ENCODE peak calls at places on chromosomes 7 and 10, in nine cellular contexts. One of them, this sample, is unnamed.

GRCh38 chr7:92794846-92795245 is 41.5 kb downstream of the CDK6 start:
- DNase-seq in stimulated activated naive CD8-positive, alpha-beta T cell treated with anti-CD3 and anti-CD28 coated beads, Interleukin-15, amount 100 ng/mL, for 72 hours: no peak
- DNase-seq in occipital lobe: no peak
- DNase-seq in caudate nucleus: no peak
- DNase-seq in hippocampal formation: no peak
- DNase-seq in transverse colon: no peak
- DNase-seq in T-helper 9 cell: no peak
- DNase-seq in foreskin fibroblast: no peak
- DNase-seq in left ventricle myocardium superior: no peak
- DNase-seq in this sample: no peak

GRCh38 chr7:45703373-45703821 is 129.2 kb downstream of the ADCY1 start:
- DNase-seq in caudate nucleus: no peak
- DNase-seq in transverse colon: no peak
- DNase-seq in occipital lobe: no peak
- DNase-seq in left ventricle myocardium superior: no peak
- DNase-seq in stimulated activated naive CD8-positive, alpha-beta T cell treated with anti-CD3 and anti-CD28 coated beads, Interleukin-15, amount 100 ng/mL, for 72 hours: peak
- DNase-seq in T-helper 9 cell: no peak
- DNase-seq in foreskin fibroblast: no peak
- DNase-seq in hippocampal formation: no peak
- DNase-seq in this sample: no peak

GRCh38 chr7:81704595-81704994 is 65.3 kb downstream of the HGF start:
- DNase-seq in occipital lobe: no peak
- DNase-seq in hippocampal formation: no peak
- DNase-seq in stimulated activated naive CD8-positive, alpha-beta T cell treated with anti-CD3 and anti-CD28 coated beads, Interleukin-15, amount 100 ng/mL, for 72 hours: no peak
- DNase-seq in transverse colon: no peak
- DNase-seq in foreskin fibroblast: no peak
- DNase-seq in left ventricle myocardium superior: no peak
- DNase-seq in T-helper 9 cell: no peak
- DNase-seq in caudate nucleus: no peak
- DNase-seq in this sample: no peak

GRCh38 chr10:99994801-99995200 is 14.9 kb downstream of the DNMBP start:
- DNase-seq in stimulated activated naive CD8-positive, alpha-beta T cell treated with anti-CD3 and anti-CD28 coated beads, Interleukin-15, amount 100 ng/mL, for 72 hours: no peak
- DNase-seq in caudate nucleus: no peak
- DNase-seq in occipital lobe: no peak
- DNase-seq in foreskin fibroblast: no peak
- DNase-seq in T-helper 9 cell: no peak
- DNase-seq in transverse colon: no peak
- DNase-seq in left ventricle myocardium superior: no peak
- DNase-seq in hippocampal formation: no peak
- DNase-seq in this sample: no peak

GRCh38 chr7:130758429-130759056 is 24.5 kb upstream of the KLF14 start:
- DNase-seq in transverse colon: no peak
- DNase-seq in caudate nucleus: no peak
- DNase-seq in stimulated activated naive CD8-positive, alpha-beta T cell treated with anti-CD3 and anti-CD28 coated beads, Interleukin-15, amount 100 ng/mL, for 72 hours: no peak
- DNase-seq in T-helper 9 cell: no peak
- DNase-seq in foreskin fibroblast: peak
- DNase-seq in left ventricle myocardium superior: no peak
- DNase-seq in occipital lobe: no peak
- DNase-seq in hippocampal formation: no peak
- DNase-seq in this sample: peak

GRCh38 chr10:60848126-60848525 is 69.8 kb downstream of the CDK1 start:
- DNase-seq in caudate nucleus: no peak
- DNase-seq in occipital lobe: no peak
- DNase-seq in foreskin fibroblast: peak
- DNase-seq in left ventricle myocardium superior: peak
- DNase-seq in transverse colon: no peak
- DNase-seq in hippocampal formation: no peak
- DNase-seq in T-helper 9 cell: no peak
- DNase-seq in stimulated activated naive CD8-positive, alpha-beta T cell treated with anti-CD3 and anti-CD28 coated beads, Interleukin-15, amount 100 ng/mL, for 72 hours: no peak
- DNase-seq in this sample: no peak

GRCh38 chr10:6044060-6044459 is 18.1 kb downstream of the IL2RA start:
- DNase-seq in occipital lobe: no peak
- DNase-seq in stimulated activated naive CD8-positive, alpha-beta T cell treated with anti-CD3 and anti-CD28 coated beads, Interleukin-15, amount 100 ng/mL, for 72 hours: no peak
- DNase-seq in hippocampal formation: no peak
- DNase-seq in T-helper 9 cell: no peak
- DNase-seq in transverse colon: no peak
- DNase-seq in left ventricle myocardium superior: no peak
- DNase-seq in caudate nucleus: no peak
- DNase-seq in foreskin fibroblast: no peak
- DNase-seq in this sample: no peak

GRCh38 chr10:99331207-99331803 is 2.1 kb downstream of the CNNM1 start:
- DNase-seq in foreskin fibroblast: peak
- DNase-seq in transverse colon: no peak
- DNase-seq in left ventricle myocardium superior: no peak
- DNase-seq in T-helper 9 cell: no peak
- DNase-seq in hippocampal formation: no peak
- DNase-seq in occipital lobe: no peak
- DNase-seq in caudate nucleus: no peak
- DNase-seq in stimulated activated naive CD8-positive, alpha-beta T cell treated with anti-CD3 and anti-CD28 coated beads, Interleukin-15, amount 100 ng/mL, for 72 hours: no peak
- DNase-seq in this sample: no peak

GRCh38 chr10:102504179-102504975 is 605 bp downstream of the SUFU start:
- DNase-seq in caudate nucleus: peak
- DNase-seq in hippocampal formation: peak
- DNase-seq in stimulated activated naive CD8-positive, alpha-beta T cell treated with anti-CD3 and anti-CD28 coated beads, Interleukin-15, amount 100 ng/mL, for 72 hours: peak
- DNase-seq in transverse colon: peak
- DNase-seq in T-helper 9 cell: peak
- DNase-seq in foreskin fibroblast: peak
- DNase-seq in occipital lobe: no peak
- DNase-seq in left ventricle myocardium superior: peak
- DNase-seq in this sample: no peak

GRCh38 chr10:71857934-71858890 is 7.2 kb upstream of the PSAP start:
- DNase-seq in left ventricle myocardium superior: peak
- DNase-seq in transverse colon: no peak
- DNase-seq in T-helper 9 cell: no peak
- DNase-seq in occipital lobe: no peak
- DNase-seq in hippocampal formation: no peak
- DNase-seq in caudate nucleus: no peak
- DNase-seq in foreskin fibroblast: no peak
- DNase-seq in stimulated activated naive CD8-positive, alpha-beta T cell treated with anti-CD3 and anti-CD28 coated beads, Interleukin-15, amount 100 ng/mL, for 72 hours: no peak
- DNase-seq in this sample: no peak

GRCh38 chr7:101094376-101094775 is 9.1 kb downstream of the TRIM56 start:
- DNase-seq in T-helper 9 cell: no peak
- DNase-seq in hippocampal formation: no peak
- DNase-seq in transverse colon: no peak
- DNase-seq in caudate nucleus: no peak
- DNase-seq in stimulated activated naive CD8-positive, alpha-beta T cell treated with anti-CD3 and anti-CD28 coated beads, Interleukin-15, amount 100 ng/mL, for 72 hours: no peak
- DNase-seq in occipital lobe: no peak
- DNase-seq in foreskin fibroblast: no peak
- DNase-seq in left ventricle myocardium superior: no peak
- DNase-seq in this sample: no peak

GRCh38 chr10:94630017-94630688 is 53.4 kb upstream of the CYP2C18 start:
- DNase-seq in occipital lobe: no peak
- DNase-seq in T-helper 9 cell: no peak
- DNase-seq in hippocampal formation: no peak
- DNase-seq in caudate nucleus: no peak
- DNase-seq in foreskin fibroblast: peak
- DNase-seq in left ventricle myocardium superior: no peak
- DNase-seq in transverse colon: no peak
- DNase-seq in stimulated activated naive CD8-positive, alpha-beta T cell treated with anti-CD3 and anti-CD28 coated beads, Interleukin-15, amount 100 ng/mL, for 72 hours: no peak
- DNase-seq in this sample: no peak

GRCh38 chr10:93086289-93086688 is 12.6 kb downstream of the CYP26A1 start:
- DNase-seq in T-helper 9 cell: no peak
- DNase-seq in left ventricle myocardium superior: no peak
- DNase-seq in transverse colon: no peak
- DNase-seq in caudate nucleus: no peak
- DNase-seq in occipital lobe: no peak
- DNase-seq in stimulated activated naive CD8-positive, alpha-beta T cell treated with anti-CD3 and anti-CD28 coated beads, Interleukin-15, amount 100 ng/mL, for 72 hours: no peak
- DNase-seq in foreskin fibroblast: no peak
- DNase-seq in hippocampal formation: no peak
- DNase-seq in this sample: no peak

GRCh38 chr7:22351878-22352277 is 5.1 kb downstream of the RAPGEF5 start:
- DNase-seq in caudate nucleus: no peak
- DNase-seq in foreskin fibroblast: peak
- DNase-seq in transverse colon: no peak
- DNase-seq in T-helper 9 cell: no peak
- DNase-seq in occipital lobe: no peak
- DNase-seq in stimulated activated naive CD8-positive, alpha-beta T cell treated with anti-CD3 and anti-CD28 coated beads, Interleukin-15, amount 100 ng/mL, for 72 hours: no peak
- DNase-seq in left ventricle myocardium superior: no peak
- DNase-seq in hippocampal formation: no peak
- DNase-seq in this sample: no peak

GRCh38 chr7:20964214-20964613 is 177.5 kb upstream of the SP8 start:
- DNase-seq in hippocampal formation: no peak
- DNase-seq in foreskin fibroblast: no peak
- DNase-seq in occipital lobe: no peak
- DNase-seq in stimulated activated naive CD8-positive, alpha-beta T cell treated with anti-CD3 and anti-CD28 coated beads, Interleukin-15, amount 100 ng/mL, for 72 hours: no peak
- DNase-seq in T-helper 9 cell: no peak
- DNase-seq in left ventricle myocardium superior: no peak
- DNase-seq in caudate nucleus: no peak
- DNase-seq in transverse colon: no peak
- DNase-seq in this sample: no peak

GRCh38 chr7:38187794-38188472 is 9.9 kb downstream of the STARD3NL start:
- DNase-seq in occipital lobe: no peak
- DNase-seq in T-helper 9 cell: no peak
- DNase-seq in hippocampal formation: no peak
- DNase-seq in foreskin fibroblast: no peak
- DNase-seq in transverse colon: no peak
- DNase-seq in left ventricle myocardium superior: no peak
- DNase-seq in stimulated activated naive CD8-positive, alpha-beta T cell treated with anti-CD3 and anti-CD28 coated beads, Interleukin-15, amount 100 ng/mL, for 72 hours: no peak
- DNase-seq in caudate nucleus: no peak
- DNase-seq in this sample: no peak

GRCh38 chr7:131948434-131949053 is 392.1 kb upstream of the PODXL start:
- DNase-seq in caudate nucleus: no peak
- DNase-seq in T-helper 9 cell: no peak
- DNase-seq in stimulated activated naive CD8-positive, alpha-beta T cell treated with anti-CD3 and anti-CD28 coated beads, Interleukin-15, amount 100 ng/mL, for 72 hours: no peak
- DNase-seq in foreskin fibroblast: peak
- DNase-seq in left ventricle myocardium superior: peak
- DNase-seq in occipital lobe: no peak
- DNase-seq in transverse colon: peak
- DNase-seq in hippocampal formation: no peak
- DNase-seq in this sample: no peak

GRCh38 chr7:5766321-5766761 is 15.1 kb downstream of the RNF216 start:
- DNase-seq in caudate nucleus: no peak
- DNase-seq in hippocampal formation: no peak
- DNase-seq in transverse colon: no peak
- DNase-seq in foreskin fibroblast: peak
- DNase-seq in T-helper 9 cell: no peak
- DNase-seq in occipital lobe: no peak
- DNase-seq in stimulated activated naive CD8-positive, alpha-beta T cell treated with anti-CD3 and anti-CD28 coated beads, Interleukin-15, amount 100 ng/mL, for 72 hours: no peak
- DNase-seq in left ventricle myocardium superior: no peak
- DNase-seq in this sample: no peak

GRCh38 chr10:723973-724372 is 34.5 kb upstream of the DIP2C start:
- DNase-seq in T-helper 9 cell: no peak
- DNase-seq in occipital lobe: no peak
- DNase-seq in foreskin fibroblast: no peak
- DNase-seq in caudate nucleus: no peak
- DNase-seq in stimulated activated naive CD8-positive, alpha-beta T cell treated with anti-CD3 and anti-CD28 coated beads, Interleukin-15, amount 100 ng/mL, for 72 hours: no peak
- DNase-seq in hippocampal formation: no peak
- DNase-seq in left ventricle myocardium superior: no peak
- DNase-seq in transverse colon: no peak
- DNase-seq in this sample: no peak

GRCh38 chr10:131270461-131271190 is 40.9 kb downstream of the TCERG1L start:
- DNase-seq in left ventricle myocardium superior: no peak
- DNase-seq in hippocampal formation: no peak
- DNase-seq in foreskin fibroblast: no peak
- DNase-seq in caudate nucleus: no peak
- DNase-seq in T-helper 9 cell: no peak
- DNase-seq in transverse colon: no peak
- DNase-seq in stimulated activated naive CD8-positive, alpha-beta T cell treated with anti-CD3 and anti-CD28 coated beads, Interleukin-15, amount 100 ng/mL, for 72 hours: no peak
- DNase-seq in occipital lobe: no peak
- DNase-seq in this sample: no peak

GRCh38 chr10:34908472-34908871 is 93.4 kb upstream of the PARD3 start:
- DNase-seq in occipital lobe: no peak
- DNase-seq in T-helper 9 cell: no peak
- DNase-seq in stimulated activated naive CD8-positive, alpha-beta T cell treated with anti-CD3 and anti-CD28 coated beads, Interleukin-15, amount 100 ng/mL, for 72 hours: no peak
- DNase-seq in foreskin fibroblast: peak
- DNase-seq in left ventricle myocardium superior: no peak
- DNase-seq in transverse colon: no peak
- DNase-seq in hippocampal formation: no peak
- DNase-seq in caudate nucleus: peak
- DNase-seq in this sample: no peak

GRCh38 chr10:98470850-98471249 is 24.1 kb upstream of the HPS1 start:
- DNase-seq in transverse colon: no peak
- DNase-seq in T-helper 9 cell: no peak
- DNase-seq in left ventricle myocardium superior: no peak
- DNase-seq in foreskin fibroblast: peak
- DNase-seq in stimulated activated naive CD8-positive, alpha-beta T cell treated with anti-CD3 and anti-CD28 coated beads, Interleukin-15, amount 100 ng/mL, for 72 hours: no peak
- DNase-seq in caudate nucleus: no peak
- DNase-seq in hippocampal formation: no peak
- DNase-seq in occipital lobe: no peak
- DNase-seq in this sample: no peak

GRCh38 chr7:132472463-132473120 is 103.7 kb downstream of the PLXNA4 start:
- DNase-seq in hippocampal formation: no peak
- DNase-seq in stimulated activated naive CD8-positive, alpha-beta T cell treated with anti-CD3 and anti-CD28 coated beads, Interleukin-15, amount 100 ng/mL, for 72 hours: no peak
- DNase-seq in left ventricle myocardium superior: peak
- DNase-seq in T-helper 9 cell: no peak
- DNase-seq in transverse colon: no peak
- DNase-seq in caudate nucleus: no peak
- DNase-seq in foreskin fibroblast: peak
- DNase-seq in occipital lobe: peak
- DNase-seq in this sample: no peak

GRCh38 chr7:37097983-37098382 is 350.7 kb downstream of the ELMO1 start:
- DNase-seq in foreskin fibroblast: no peak
- DNase-seq in stimulated activated naive CD8-positive, alpha-beta T cell treated with anti-CD3 and anti-CD28 coated beads, Interleukin-15, amount 100 ng/mL, for 72 hours: no peak
- DNase-seq in left ventricle myocardium superior: no peak
- DNase-seq in hippocampal formation: no peak
- DNase-seq in transverse colon: no peak
- DNase-seq in T-helper 9 cell: no peak
- DNase-seq in caudate nucleus: no peak
- DNase-seq in occipital lobe: no peak
- DNase-seq in this sample: no peak

GRCh38 chr7:24050991-24051529 is 232.9 kb upstream of the NPY start:
- DNase-seq in caudate nucleus: no peak
- DNase-seq in stimulated activated naive CD8-positive, alpha-beta T cell treated with anti-CD3 and anti-CD28 coated beads, Interleukin-15, amount 100 ng/mL, for 72 hours: no peak
- DNase-seq in hippocampal formation: no peak
- DNase-seq in occipital lobe: no peak
- DNase-seq in T-helper 9 cell: no peak
- DNase-seq in left ventricle myocardium superior: no peak
- DNase-seq in foreskin fibroblast: no peak
- DNase-seq in transverse colon: no peak
- DNase-seq in this sample: no peak

GRCh38 chr7:100364480-100364879 is 6.6 kb downstream of the PILRB start:
- DNase-seq in occipital lobe: no peak
- DNase-seq in T-helper 9 cell: no peak
- DNase-seq in transverse colon: no peak
- DNase-seq in stimulated activated naive CD8-positive, alpha-beta T cell treated with anti-CD3 and anti-CD28 coated beads, Interleukin-15, amount 100 ng/mL, for 72 hours: no peak
- DNase-seq in foreskin fibroblast: no peak
- DNase-seq in left ventricle myocardium superior: no peak
- DNase-seq in hippocampal formation: no peak
- DNase-seq in caudate nucleus: no peak
- DNase-seq in this sample: no peak

GRCh38 chr10:17445400-17445998 is 8.9 kb downstream of the ST8SIA6 start:
- DNase-seq in transverse colon: peak
- DNase-seq in T-helper 9 cell: no peak
- DNase-seq in stimulated activated naive CD8-positive, alpha-beta T cell treated with anti-CD3 and anti-CD28 coated beads, Interleukin-15, amount 100 ng/mL, for 72 hours: no peak
- DNase-seq in caudate nucleus: no peak
- DNase-seq in left ventricle myocardium superior: peak
- DNase-seq in foreskin fibroblast: no peak
- DNase-seq in hippocampal formation: no peak
- DNase-seq in occipital lobe: no peak
- DNase-seq in this sample: no peak

GRCh38 chr10:59350558-59350957 is 11.8 kb downstream of the FAM13C start:
- DNase-seq in occipital lobe: no peak
- DNase-seq in transverse colon: no peak
- DNase-seq in foreskin fibroblast: no peak
- DNase-seq in left ventricle myocardium superior: no peak
- DNase-seq in caudate nucleus: no peak
- DNase-seq in hippocampal formation: no peak
- DNase-seq in T-helper 9 cell: no peak
- DNase-seq in stimulated activated naive CD8-positive, alpha-beta T cell treated with anti-CD3 and anti-CD28 coated beads, Interleukin-15, amount 100 ng/mL, for 72 hours: no peak
- DNase-seq in this sample: no peak

GRCh38 chr10:75492151-75492550 is 60.7 kb downstream of the LRMDA start:
- DNase-seq in foreskin fibroblast: no peak
- DNase-seq in hippocampal formation: no peak
- DNase-seq in transverse colon: no peak
- DNase-seq in T-helper 9 cell: no peak
- DNase-seq in stimulated activated naive CD8-positive, alpha-beta T cell treated with anti-CD3 and anti-CD28 coated beads, Interleukin-15, amount 100 ng/mL, for 72 hours: no peak
- DNase-seq in left ventricle myocardium superior: no peak
- DNase-seq in caudate nucleus: no peak
- DNase-seq in occipital lobe: no peak
- DNase-seq in this sample: no peak

GRCh38 chr7:51731086-51731485 is 414.5 kb upstream of the COBL start:
- DNase-seq in foreskin fibroblast: no peak
- DNase-seq in left ventricle myocardium superior: no peak
- DNase-seq in stimulated activated naive CD8-positive, alpha-beta T cell treated with anti-CD3 and anti-CD28 coated beads, Interleukin-15, amount 100 ng/mL, for 72 hours: no peak
- DNase-seq in caudate nucleus: no peak
- DNase-seq in T-helper 9 cell: no peak
- DNase-seq in transverse colon: no peak
- DNase-seq in occipital lobe: no peak
- DNase-seq in hippocampal formation: no peak
- DNase-seq in this sample: no peak

GRCh38 chr10:42475168-42476098 is 162.9 kb downstream of the ZNF33B start:
- DNase-seq in hippocampal formation: no peak
- DNase-seq in stimulated activated naive CD8-positive, alpha-beta T cell treated with anti-CD3 and anti-CD28 coated beads, Interleukin-15, amount 100 ng/mL, for 72 hours: no peak
- DNase-seq in T-helper 9 cell: no peak
- DNase-seq in occipital lobe: peak
- DNase-seq in foreskin fibroblast: peak
- DNase-seq in transverse colon: no peak
- DNase-seq in left ventricle myocardium superior: peak
- DNase-seq in caudate nucleus: peak
- DNase-seq in this sample: peak

This sample was measured in frontal cortex.